ENCODE peak calls at places on chromosomes 4 and X, in four cellular contexts. Z is endothelial cell of umbilical vein, C is H1, B is GM12878. F is an unnamed sample. For H3K36me3, the result is how much of the 10 kb centered on the place peaks cover.

GRCh38 chr4:7740866-7741525 is 198.7 kb downstream of the AFAP1 start:
- DNase-seq in B (no peak), Z (no peak), C (no peak), F (no peak)

GRCh38 chr4:40507977-40508376 is 121.7 kb downstream of the RBM47 start:
- DNase-seq in B (no peak), C (no peak), Z (no peak), F (no peak)

GRCh38 chrX:18036394-18036793 is 175.3 kb upstream of the RAI2 start:
- DNase-seq in Z (no peak), C (no peak), B (no peak), F (peak)

GRCh38 chrX:109732780-109733657 is at the start of gene ACSL4:
- DNase-seq in B (no peak), C (peak), Z (peak), F (no peak)

GRCh38 chr4:176587920-176588319 is 204.8 kb downstream of the VEGFC start:
- DNase-seq in C (no peak), Z (no peak), B (no peak), F (no peak)

GRCh38 chrX:2397648-2398340 is 103.0 kb downstream of the DHRSX start:
- DNase-seq in C (no peak), B (no peak), Z (no peak), F (no peak)

GRCh38 chr4:76803522-76803921 is 94.4 kb downstream of the SOWAHB start:
- DNase-seq in Z (peak), C (no peak), B (no peak), F (peak)

GRCh38 chr4:120724656-120725055 is 197.9 kb downstream of the PRDM5 start:
- DNase-seq in C (no peak), B (no peak), Z (no peak), F (no peak)

GRCh38 chr4:1601852-1602525 is 82.1 kb downstream of the FAM53A start:
- DNase-seq in C (no peak), B (no peak), Z (no peak), F (no peak)

GRCh38 chr4:166657261-166657660 is 577.0 kb downstream of the SPOCK3 start:
- DNase-seq in B (no peak), Z (no peak), C (no peak), F (no peak)

GRCh38 chrX:153766098-153766817 is 2.2 kb downstream of the PLXNB3 start:
- DNase-seq in B (no peak), Z (peak), C (no peak), F (no peak)

DNA sequence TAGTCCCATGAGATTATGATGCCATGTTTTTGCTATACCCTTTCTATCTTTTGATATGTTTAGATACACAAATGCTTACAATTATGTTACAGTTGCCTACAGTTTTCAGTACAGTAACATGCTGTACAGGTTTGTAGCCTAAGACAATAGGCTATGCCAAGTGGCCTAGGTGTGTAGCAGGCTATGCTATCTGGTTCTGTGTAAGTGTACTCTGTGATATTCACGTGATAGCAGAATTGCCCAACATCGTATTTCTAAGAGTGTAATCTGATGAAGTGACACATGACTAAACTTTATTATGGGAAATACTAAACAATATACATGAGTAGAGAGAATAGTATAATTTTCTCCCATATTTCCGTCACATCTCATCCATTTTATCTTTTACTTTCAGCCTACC is 97.0 kb downstream of the CLDN22 start:
- DNase-seq in C (no peak), B (no peak), Z (no peak), F (no peak)
- H3K36me3 ChIP-seq in C (under half), B (under half), Z (under half), F (under half)

GRCh38 chrX:34653811-34654210 is 3.3 kb downstream of the TMEM47 start:
- DNase-seq in C (no peak), B (no peak), Z (peak), F (no peak)

GRCh38 chrX:34655496-34656258 is 1.4 kb downstream of the TMEM47 start:
- DNase-seq in Z (peak), B (no peak), C (no peak), F (no peak)

GRCh38 chrX:34656842-34657780 is at the start of gene TMEM47:
- DNase-seq in B (no peak), C (peak), Z (peak), F (no peak)

GRCh38 chrX:34656467-34656841 is 631 bp downstream of the TMEM47 start:
- DNase-seq in B (no peak), C (no peak), Z (peak), F (no peak)

GRCh38 chrX:34654939-34655338 is 2.1 kb downstream of the TMEM47 start:
- DNase-seq in C (no peak), B (no peak), Z (peak), F (no peak)
- H3K4me3 ChIP-seq in C (peak), B (no peak), Z (peak), F (no peak)

GRCh38 chr4:87649980-87650379 is at the start of gene DMP1:
- DNase-seq in C (no peak), B (no peak), Z (no peak), F (no peak)
- TF ChIP-seq EZH2 in C (no peak), B (no peak), Z (no peak), F (no peak)

GRCh38 chr4:184401397-184402171 is 72.8 kb downstream of the IRF2 start:
- DNase-seq in Z (peak), C (no peak), B (no peak), F (no peak)

GRCh38 chr4:184398741-184399504 is 75.4 kb downstream of the IRF2 start:
- DNase-seq in B (no peak), C (no peak), Z (no peak), F (no peak)

GRCh38 chr4:184399505-184399893 is 74.9 kb downstream of the IRF2 start:
- DNase-seq in C (no peak), Z (no peak), B (no peak), F (no peak)

GRCh38 chr4:184400891-184401290 is 73.5 kb downstream of the IRF2 start:
- DNase-seq in B (no peak), Z (peak), C (no peak), F (no peak)

GRCh38 chr4:184400375-184400870 is 73.9 kb downstream of the IRF2 start:
- DNase-seq in Z (peak), B (no peak), C (no peak), F (no peak)
- H3K36me3 ChIP-seq in Z (under half), B (under half), C (under half), F (under half)

GRCh38 chr4:99381588-99382175 is 29.1 kb upstream of the ADH1C start:
- DNase-seq in Z (no peak), C (no peak), B (no peak), F (no peak)

GRCh38 chr4:99379571-99379970 is 27.0 kb upstream of the ADH1C start:
- DNase-seq in B (no peak), Z (no peak), C (no peak), F (no peak)

GRCh38 chr4:99383833-99384392 is 31.4 kb upstream of the ADH1C start:
- DNase-seq in B (no peak), Z (no peak), C (no peak), F (no peak)

GRCh38 chr4:99383381-99383780 is 30.8 kb upstream of the ADH1C start:
- DNase-seq in B (no peak), C (no peak), Z (no peak), F (no peak)

GRCh38 chr4:99382745-99383360 is 30.3 kb upstream of the ADH1C start:
- DNase-seq in Z (no peak), C (no peak), B (no peak), F (no peak)
- H3K4me3 ChIP-seq in Z (no peak), C (no peak), B (no peak), F (no peak)

GRCh38 chr4:54091637-54092404 is 8.1 kb upstream of the GSX2 start:
- DNase-seq in B (peak), Z (peak), C (no peak), F (peak)
- TF ChIP-seq EZH2 in B (no peak), Z (no peak), C (peak), F (no peak)